ENCODE peak calls at places on chromosomes 2 and 18, in six cellular contexts. A is adipocyte, J is thyroid gland, V is Peyer's patch, I is upper lobe of right lung, N is A549. X is an unnamed sample.

GRCh38 chr18:26780520-26781325 is 84.8 kb downstream of the AQP4 start:
- DNase-seq in A (no peak), J (no peak), V (no peak), I (no peak), N (no peak), X (no peak)

GRCh38 chr2:232674491-232674890 is 22.6 kb upstream of the GIGYF2 start:
- DNase-seq in A (no peak), J (no peak), V (no peak), I (no peak), N (no peak), X (no peak)

GRCh38 chr18:76205906-76206305 is 289.1 kb downstream of the ZNF516 start:
- DNase-seq in A (no peak), J (no peak), V (no peak), I (no peak), N (no peak), X (no peak)

GRCh38 chr2:184030978-184031377 is 567.4 kb upstream of the ZNF804A start:
- DNase-seq in A (no peak), J (no peak), V (no peak), I (no peak), N (no peak), X (no peak)

GRCh38 chr2:30957591-30957990 is 150.3 kb upstream of the CAPN13 start:
- DNase-seq in A (no peak), J (no peak), V (no peak), I (no peak), N (no peak), X (no peak)

GRCh38 chr2:162143969-162144368 is 8.1 kb downstream of the GCG start:
- DNase-seq in A (no peak), J (no peak), V (no peak), I (no peak), N (no peak), X (no peak)

GRCh38 chr2:230537531-230537976 is 121.6 kb downstream of the SP100 start:
- DNase-seq in A (no peak), J (no peak), V (no peak), I (no peak), N (no peak), X (no peak)

GRCh38 chr18:26804474-26804873 is 61.0 kb downstream of the AQP4 start:
- DNase-seq in A (no peak), J (peak), V (no peak), I (no peak), N (no peak), X (peak)

GRCh38 chr2:238585836-238586821 is 159.4 kb downstream of the ASB1 start:
- DNase-seq in A (no peak), J (peak), V (no peak), I (peak), N (no peak), X (peak)

GRCh38 chr2:221202431-221202830 is 369.7 kb downstream of the EPHA4 start:
- DNase-seq in A (no peak), J (peak), V (no peak), I (no peak), N (no peak), X (no peak)

GRCh38 chr2:229879551-229879950 is 42.3 kb downstream of the TRIP12 start:
- DNase-seq in A (no peak), J (no peak), V (no peak), I (no peak), N (no peak), X (no peak)

GRCh38 chr2:172438064-172438421 is 10.7 kb downstream of the ITGA6 start:
- DNase-seq in A (no peak), J (no peak), V (no peak), I (no peak), N (no peak), X (no peak)

DNA sequence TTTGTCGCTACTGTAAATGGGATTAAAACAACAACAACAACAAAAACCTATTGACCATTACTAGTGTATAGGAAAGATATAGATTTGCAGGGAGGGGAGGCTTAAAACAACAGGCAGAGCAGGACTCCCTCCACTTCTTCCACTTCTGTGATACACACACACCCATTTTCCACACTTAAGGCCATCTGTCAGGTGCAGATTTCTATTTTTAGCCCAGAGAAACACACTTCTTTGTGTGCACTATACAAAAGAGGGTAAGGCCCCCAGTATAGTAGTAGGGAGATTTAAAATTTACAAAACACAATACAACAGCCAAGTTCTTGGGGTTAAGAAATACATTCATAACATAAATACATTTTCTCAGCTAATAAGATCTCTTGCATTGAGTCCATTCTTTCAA is 22.4 kb downstream of the PTPN2 start:
- DNase-seq in A (no peak), J (no peak), V (no peak), I (no peak), N (no peak), X (no peak)
- H3K4me3 ChIP-seq in A (no peak), J (no peak), V (no peak), I (no peak), N (no peak), X (no peak)

GRCh38 chr2:69384618-69385081 is 2.4 kb downstream of the GFPT1 start:
- DNase-seq in A (peak), J (no peak), V (no peak), I (no peak), N (no peak), X (no peak)
- H3K4me3 ChIP-seq in A (peak), J (no peak), V (no peak), I (peak), N (peak), X (no peak)

GRCh38 chr18:22172594-22173049 is 3.2 kb downstream of the GATA6 start:
- DNase-seq in A (no peak), J (no peak), V (no peak), I (no peak), N (no peak), X (no peak)
- H3K4me3 ChIP-seq in A (peak), J (no peak), V (peak), I (peak), N (no peak), X (peak)

DNA sequence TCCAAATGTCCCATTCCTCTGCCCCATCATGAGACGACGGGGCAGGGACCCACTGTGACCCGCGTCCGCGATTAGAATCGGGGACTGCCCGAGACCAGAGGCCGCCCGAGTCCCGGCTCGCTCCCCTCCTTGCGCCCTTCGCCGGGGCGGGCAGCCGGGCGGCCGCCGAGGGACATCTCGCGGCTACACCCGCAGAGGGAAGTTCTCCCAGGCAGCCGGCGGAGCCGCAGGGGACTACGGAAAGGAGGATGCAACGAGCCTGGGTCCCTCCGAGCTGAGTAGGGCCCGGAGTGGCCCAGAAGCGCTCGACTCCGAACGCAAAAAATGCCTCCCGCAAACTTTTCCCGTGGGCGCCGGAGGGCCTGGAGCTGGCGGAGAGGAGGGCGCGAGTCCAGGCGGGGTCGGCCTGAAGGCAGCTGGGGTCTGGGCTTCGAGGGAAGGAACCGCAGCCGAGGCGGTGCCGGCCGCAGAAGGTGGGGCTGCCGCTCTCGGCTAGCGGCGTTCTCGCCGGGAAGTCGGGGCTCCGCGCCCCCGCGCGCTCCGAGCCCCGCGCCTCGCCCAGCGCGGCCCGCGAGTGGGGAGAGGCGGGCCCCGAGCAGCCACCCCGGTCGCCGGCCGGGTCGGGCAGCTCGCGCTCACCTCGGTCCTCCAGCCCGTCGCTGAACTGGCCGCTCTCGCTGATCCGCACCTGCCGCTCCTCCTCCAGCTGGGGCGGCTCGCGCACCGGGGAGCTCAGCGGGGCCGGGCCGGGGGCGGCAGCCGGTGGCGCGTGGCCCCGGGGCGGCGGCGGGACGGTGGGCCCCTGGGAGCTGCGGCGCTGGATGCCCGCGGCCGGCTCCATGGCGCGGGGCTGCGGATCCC is 475 bp downstream of the TMEM163 start:
- DNase-seq in A (peak), J (peak), V (peak), I (peak), N (no peak), X (no peak)
- H3K4me3 ChIP-seq in A (peak), J (no peak), V (peak), I (peak), N (peak), X (peak)

DNA sequence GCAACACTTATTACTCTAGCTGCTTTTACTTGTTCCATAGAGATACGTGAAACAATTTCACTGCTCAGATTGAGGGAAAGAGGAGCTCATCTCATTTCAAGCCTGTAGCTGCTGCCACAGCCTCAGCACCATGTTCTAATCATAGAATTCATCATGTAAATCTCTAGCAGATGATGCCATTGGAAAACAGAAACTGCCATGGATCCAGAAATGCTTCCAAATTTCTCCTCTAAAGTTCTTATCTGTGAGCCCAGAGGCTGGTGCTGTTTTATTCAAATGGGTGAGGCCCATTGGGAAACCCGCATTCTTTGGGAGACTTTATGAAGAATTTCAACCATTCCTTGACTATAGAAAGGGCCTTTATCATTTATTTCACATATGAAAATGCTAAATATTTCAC is 1.9 kb downstream of the CDC42EP3 start:
- DNase-seq in A (peak), J (no peak), V (no peak), I (no peak), N (no peak), X (no peak)
- H3K4me3 ChIP-seq in A (peak), J (no peak), V (peak), I (peak), N (peak), X (peak)

GRCh38 chr2:60530228-60530627 is 23.2 kb downstream of the BCL11A start:
- DNase-seq in A (no peak), J (peak), V (peak), I (no peak), N (no peak), X (no peak)

GRCh38 chr2:60530660-60531276 is 22.7 kb downstream of the BCL11A start:
- DNase-seq in A (no peak), J (peak), V (peak), I (peak), N (no peak), X (peak)

GRCh38 chr2:60532421-60532820 is 21.0 kb downstream of the BCL11A start:
- DNase-seq in A (peak), J (no peak), V (no peak), I (no peak), N (no peak), X (no peak)

GRCh38 chr2:60533114-60534033 is 20.1 kb downstream of the BCL11A start:
- DNase-seq in A (peak), J (no peak), V (no peak), I (no peak), N (no peak), X (peak)

DNA sequence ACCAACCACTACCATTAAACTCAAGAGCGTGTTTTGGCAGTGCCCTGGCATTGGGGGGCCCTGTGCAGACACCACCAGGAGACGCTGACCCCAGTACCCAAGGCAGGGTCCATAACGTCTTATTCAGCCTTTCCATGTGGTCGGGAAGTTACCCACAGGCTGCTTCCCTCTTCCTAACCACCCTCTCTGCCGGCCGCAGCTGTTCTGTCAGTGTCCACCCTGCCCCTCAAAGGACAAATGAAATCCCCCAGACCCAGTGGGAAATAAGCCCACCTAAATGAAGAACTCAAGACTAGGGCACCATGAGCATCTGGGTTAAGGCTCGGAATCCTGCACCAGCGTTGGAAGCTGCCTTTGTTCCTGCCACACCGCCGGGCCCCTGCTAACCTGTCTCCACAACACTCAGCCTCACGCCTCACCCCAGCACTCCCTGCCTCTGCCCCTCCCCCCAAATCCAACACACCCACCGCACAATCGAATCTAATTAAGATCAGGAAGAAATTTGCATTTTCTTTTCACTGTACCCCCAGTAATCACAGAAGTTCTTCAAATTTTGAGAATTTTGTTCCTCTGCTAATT is 21.7 kb downstream of the BCL11A start:
- DNase-seq in A (no peak), J (no peak), V (peak), I (no peak), N (no peak), X (no peak)
- H3K4me3 ChIP-seq in A (no peak), J (no peak), V (peak), I (no peak), N (no peak), X (no peak)

DNA sequence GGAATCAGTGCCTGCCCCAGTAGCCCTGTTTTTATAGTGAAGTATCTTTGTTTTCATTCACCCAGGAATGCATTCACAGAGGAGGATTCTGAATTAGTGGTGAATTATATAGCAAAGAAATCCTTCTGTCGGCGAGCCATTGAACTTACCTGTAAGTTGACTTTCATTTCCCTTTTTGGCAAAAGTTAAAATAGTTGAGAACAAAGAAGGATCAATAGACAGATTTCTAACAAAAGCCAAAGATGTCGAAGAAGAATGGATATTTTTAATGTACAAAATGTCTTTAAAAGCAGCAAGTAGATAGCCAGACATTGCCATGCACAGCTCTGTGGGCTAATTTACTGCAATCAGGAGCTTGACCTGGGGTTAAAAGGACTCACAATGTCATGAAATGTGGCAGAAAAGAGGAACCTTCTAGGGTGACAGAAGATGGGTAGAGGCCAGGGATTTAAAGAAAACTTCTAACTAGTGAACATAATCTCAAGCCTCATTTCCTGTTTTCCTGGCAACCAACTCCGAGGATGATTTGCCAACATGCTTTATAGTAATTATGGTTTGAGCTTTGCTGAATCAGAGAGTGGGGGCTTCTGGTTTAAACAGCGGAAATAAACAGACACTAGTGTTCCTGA is 53.8 kb upstream of the TMEM87B start:
- DNase-seq in A (peak), J (no peak), V (no peak), I (no peak), N (no peak), X (peak)
- H3K4me3 ChIP-seq in A (peak), J (no peak), V (no peak), I (no peak), N (no peak), X (no peak)

DNA sequence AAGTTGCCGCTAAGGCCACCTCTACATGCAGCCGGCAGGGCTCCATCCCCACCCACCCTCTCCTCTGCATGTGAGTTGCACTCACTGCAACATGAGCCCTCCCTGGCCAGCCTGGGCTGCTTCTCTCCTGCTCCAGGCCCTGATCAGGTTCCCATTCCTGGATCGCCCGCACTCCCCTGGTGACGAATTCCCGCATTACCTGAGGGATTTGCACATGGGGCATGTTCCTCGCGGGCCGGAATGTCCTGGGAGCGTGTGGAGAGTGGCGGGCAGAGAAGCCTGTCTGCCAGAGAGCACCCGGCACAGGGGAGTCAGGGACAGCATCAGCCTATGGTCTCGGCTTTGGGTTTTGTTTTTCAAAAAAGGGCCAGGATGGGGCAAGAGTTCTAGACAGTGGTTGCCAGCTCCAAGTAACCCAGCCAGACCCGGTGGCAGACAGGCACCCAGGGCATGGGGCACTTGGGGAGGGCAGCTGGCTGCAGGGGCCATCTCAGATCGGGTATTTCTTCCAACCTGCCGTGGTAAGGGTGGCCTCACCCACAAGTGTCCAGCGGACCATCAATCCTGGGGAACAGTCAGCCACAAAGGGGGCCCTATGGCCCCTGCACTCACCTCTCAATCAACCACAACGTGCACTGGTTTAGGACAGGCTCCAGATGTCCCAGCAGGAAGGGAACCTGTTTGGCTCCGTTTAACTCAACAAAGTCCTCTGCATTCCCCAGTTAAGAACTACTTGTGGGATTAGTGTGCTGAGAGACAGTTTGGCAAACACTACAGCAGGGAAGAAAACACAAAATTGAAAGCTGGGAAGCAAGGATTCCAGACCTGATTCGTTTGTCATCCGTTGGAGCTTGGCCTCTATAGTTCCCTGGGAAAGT is 187.7 kb downstream of the SMAD7 start:
- DNase-seq in A (no peak), J (peak), V (no peak), I (no peak), N (no peak), X (no peak)
- H3K4me3 ChIP-seq in A (no peak), J (no peak), V (no peak), I (no peak), N (no peak), X (no peak)

DNA sequence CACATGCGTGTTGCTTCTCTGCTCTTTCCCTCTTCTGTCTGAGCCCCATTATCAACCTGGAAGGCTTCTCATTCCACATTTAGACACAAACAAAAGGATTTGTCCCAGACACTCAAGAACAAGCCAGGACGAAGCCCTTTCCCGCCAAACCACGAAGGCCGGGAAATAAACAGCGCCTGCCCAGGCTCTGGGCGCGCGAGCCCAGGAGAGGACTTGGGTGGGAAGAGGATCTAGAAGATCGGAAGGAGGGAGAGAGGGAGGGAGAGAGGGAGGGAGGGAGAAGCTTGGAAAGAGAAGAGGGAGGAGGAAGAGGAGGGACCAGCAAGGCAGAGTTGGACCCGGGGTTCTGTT is 6.8 kb upstream of the SP9 start:
- DNase-seq in A (no peak), J (no peak), V (no peak), I (no peak), N (no peak), X (no peak)
- H3K4me3 ChIP-seq in A (peak), J (no peak), V (no peak), I (no peak), N (peak), X (no peak)